ENCODE peak calls at places on chromosomes 16 and 17, in nine cellular contexts. P is aorta, B is ovary, R is right lobe of liver, V is neuronal stem cell, W is psoas muscle, S is endodermal cell, H is A549, G is HCT116. E is an unnamed sample.

GRCh38 chr17:76542984-76543383 is 3.1 kb downstream of the PRCD start:
- DNase-seq in P (no peak), B (peak; percentile 17), R (no peak), V (no peak), W (no peak), S (no peak), H (no peak), G (no peak), E (no peak)

GRCh38 chr17:70956731-70957130 is 787.4 kb downstream of the KCNJ2 start:
- DNase-seq in P (no peak), B (no peak), R (no peak), V (no peak), W (no peak), S (no peak), H (no peak), G (no peak), E (no peak)

GRCh38 chr16:67959520-67959919 is 8.9 kb downstream of the SLC12A4 start:
- DNase-seq in P (no peak), B (peak; percentile 71), R (peak; percentile 50), V (no peak), W (peak; percentile 89), S (no peak), H (no peak), G (no peak), E (no peak)

GRCh38 chr16:14505846-14506245 is 124.2 kb downstream of the PARN start:
- DNase-seq in P (no peak), B (no peak), R (no peak), V (no peak), W (no peak), S (no peak), H (peak; percentile 92), G (no peak), E (no peak)

GRCh38 chr16:55955845-55956244 is 80.7 kb upstream of the CES5A start:
- DNase-seq in P (no peak), B (no peak), R (peak; percentile 46), V (no peak), W (peak; percentile 75), S (no peak), H (no peak), G (no peak), E (no peak)

GRCh38 chr16:80273635-80274538 is 266.9 kb upstream of the DYNLRB2 start:
- DNase-seq in P (no peak), B (no peak), R (no peak), V (no peak), W (no peak), S (no peak), H (no peak), G (no peak), E (no peak)

GRCh38 chr16:719815-720506 is 985 bp upstream of the ANTKMT start:
- DNase-seq in P (no peak), B (no peak), R (no peak), V (no peak), W (no peak), S (peak; percentile 63), H (peak; percentile 74), G (no peak), E (no peak)

GRCh38 chr17:41894791-41895331 is 23.9 kb downstream of the ACLY start:
- DNase-seq in P (no peak), B (peak; percentile 44), R (peak; percentile 64), V (no peak), W (peak; percentile 76), S (no peak), H (peak; percentile 57), G (no peak), E (peak; percentile 69)

GRCh38 chr16:4373909-4374742 is 2.5 kb downstream of the VASN start:
- DNase-seq in P (peak; percentile 90), B (peak; percentile 94), R (peak; percentile 79), V (no peak), W (peak; percentile 85), S (peak; percentile 85), H (peak; percentile 68), G (no peak), E (peak; percentile 95)

GRCh38 chr16:63157818-63158217 is 1121.6 kb upstream of the CDH8 start:
- DNase-seq in P (no peak), B (no peak), R (no peak), V (no peak), W (no peak), S (no peak), H (no peak), G (no peak), E (no peak)

GRCh38 chr17:72090108-72090507 is 30.7 kb upstream of the SOX9 start:
- DNase-seq in P (no peak), B (no peak), R (no peak), V (no peak), W (no peak), S (peak; percentile 5), H (no peak), G (no peak), E (no peak)

GRCh38 chr17:17548044-17548443 is 43.5 kb downstream of the PEMT start:
- DNase-seq in P (no peak), B (no peak), R (no peak), V (no peak), W (peak; percentile 30), S (no peak), H (no peak), G (no peak), E (no peak)

GRCh38 chr17:1447061-1447460 is 9.0 kb downstream of the CRK start:
- DNase-seq in P (no peak), B (no peak), R (no peak), V (no peak), W (no peak), S (no peak), H (no peak), G (no peak), E (no peak)

GRCh38 chr16:87538594-87538993 is 45.8 kb upstream of the ZCCHC14 start:
- DNase-seq in P (peak; percentile 77), B (no peak), R (no peak), V (no peak), W (no peak), S (no peak), H (no peak), G (no peak), E (no peak)

GRCh38 chr17:74374786-74375185 is 7.5 kb downstream of the GPR142 start:
- DNase-seq in P (no peak), B (no peak), R (no peak), V (no peak), W (no peak), S (no peak), H (no peak), G (no peak), E (no peak)

GRCh38 chr16:87138316-87138715 is 178.9 kb downstream of the C16orf95 start:
- DNase-seq in P (no peak), B (no peak), R (no peak), V (no peak), W (no peak), S (peak; percentile 13), H (no peak), G (no peak), E (no peak)

DNA sequence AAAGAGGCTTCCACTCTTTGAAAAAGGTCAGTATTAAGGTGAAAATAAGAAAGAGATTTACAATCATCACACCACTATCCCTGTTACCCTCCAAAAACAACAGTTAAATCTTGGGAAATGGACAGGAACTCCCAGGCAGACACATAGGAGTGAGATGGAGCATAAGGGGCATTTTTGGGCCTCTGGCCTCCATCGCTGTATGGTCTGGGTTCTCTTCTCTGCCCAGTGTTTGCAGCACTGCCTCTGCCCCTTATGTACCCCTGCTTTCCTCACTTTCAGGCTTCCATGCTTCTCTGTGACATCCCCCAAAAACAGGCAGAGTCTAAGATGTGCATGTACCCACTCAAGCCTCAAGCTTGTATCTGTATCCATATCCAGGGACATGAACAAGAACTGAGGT is 630 bp upstream of the HOXB2 start:
- DNase-seq in P (no peak), B (no peak), R (no peak), V (no peak), W (no peak), S (no peak), H (no peak), G (no peak), E (no peak)
- H3K4me3 ChIP-seq in P (no peak overlapping the region), B (no peak overlapping the region), R (no peak overlapping the region), V (peak overlapping the region; percentile 36), W (peak overlapping the region; percentile 22), S (peak overlapping the region; percentile 82), H (no peak overlapping the region), G (no peak overlapping the region), E (no peak overlapping the region)

GRCh38 chr16:89921699-89922476 is 1.3 kb upstream of the TUBB3 start:
- DNase-seq in P (peak; percentile 96), B (peak; percentile 65), R (no peak), V (peak; percentile 36), W (peak; percentile 77), S (peak; percentile 89), H (peak; percentile 90), G (peak; percentile 78), E (peak; percentile 75)
- H3K4me1 ChIP-seq in P (no peaks in the 10 kb centered on the region), B (peaks cover 12% of the 10 kb centered on the region), R (peaks cover 16% of the 10 kb centered on the region), V (peaks cover 31% of the 10 kb centered on the region), W (peaks cover 15% of the 10 kb centered on the region), S (no peaks in the 10 kb centered on the region), H (peaks cover 61% of the 10 kb centered on the region), G (peaks cover 82% of the 10 kb centered on the region), E (peaks cover 46% of the 10 kb centered on the region)

GRCh38 chr17:4679652-4680051 is 24.3 kb downstream of the PELP1 start:
- DNase-seq in P (no peak), B (no peak), R (no peak), V (no peak), W (no peak), S (peak; percentile 71), H (peak; percentile 68), G (peak; percentile 32), E (no peak)
- H3K27ac ChIP-seq in P (no peak overlapping the region), B (no peak overlapping the region), R (no peak overlapping the region), V (no peak overlapping the region), W (no peak overlapping the region), S (peak overlapping the region; percentile 1), H (peak overlapping the region; percentile 42), G (peak overlapping the region; percentile 36), E (no peak overlapping the region)

GRCh38 chr16:9484901-9485300 is 393.5 kb downstream of the HAPSTR1 start:
- DNase-seq in P (no peak), B (no peak), R (no peak), V (no peak), W (no peak), S (no peak), H (no peak), G (no peak), E (no peak)

GRCh38 chr16:9480503-9480902 is 389.1 kb downstream of the HAPSTR1 start:
- DNase-seq in P (no peak), B (no peak), R (no peak), V (no peak), W (no peak), S (no peak), H (no peak), G (no peak), E (no peak)

GRCh38 chr16:9479008-9479407 is 387.6 kb downstream of the HAPSTR1 start:
- DNase-seq in P (no peak), B (no peak), R (no peak), V (no peak), W (no peak), S (no peak), H (no peak), G (no peak), E (no peak)

GRCh38 chr16:9484436-9484835 is 393.0 kb downstream of the HAPSTR1 start:
- DNase-seq in P (no peak), B (no peak), R (no peak), V (no peak), W (no peak), S (no peak), H (no peak), G (no peak), E (no peak)

DNA sequence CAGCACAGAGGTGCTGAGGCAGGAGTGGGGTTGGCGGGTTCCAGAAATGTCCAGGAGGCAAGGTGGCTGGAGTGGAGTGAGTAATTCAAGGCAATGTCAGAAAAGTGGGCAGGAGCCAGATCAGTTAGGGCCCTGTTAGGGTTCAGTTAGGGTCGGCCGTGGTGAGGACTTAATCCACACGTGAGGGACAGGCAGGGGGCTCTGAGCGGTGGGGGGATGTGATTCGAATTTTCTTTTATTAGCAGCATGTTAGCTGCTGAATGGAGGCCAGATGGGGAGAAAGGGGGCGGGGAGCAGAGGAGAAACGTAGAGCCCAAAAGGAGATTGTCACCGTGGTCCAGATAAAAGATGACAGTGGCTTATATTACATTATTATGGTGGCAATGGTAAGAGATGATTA is 390.3 kb downstream of the HAPSTR1 start:
- DNase-seq in P (no peak), B (no peak), R (no peak), V (no peak), W (no peak), S (no peak), H (no peak), G (no peak), E (no peak)
- H3K4me3 ChIP-seq in P (no peak overlapping the region), B (no peak overlapping the region), R (no peak overlapping the region), V (no peak overlapping the region), W (no peak overlapping the region), S (no peak overlapping the region), H (no peak overlapping the region), G (no peak overlapping the region), E (no peak overlapping the region)